ENCODE peak calls at places on chromosomes 2 and 18, in eight cellular contexts. A is fibroblast of mammary gland, H is right lobe of liver, Z is C1 segment of cervical spinal cord, P is A172, W is AG10803, Q is A549, J is hypothalamus. S is an unnamed sample.

GRCh38 chr2:149100739-149101699 is 62.5 kb downstream of the LYPD6B start:
- DNase-seq in P (no peak), A (no peak), H (peak), Q (no peak), J (no peak), Z (no peak), W (peak), S (peak)

GRCh38 chr2:45652090-45653050 is 895 bp downstream of the PRKCE start:
- DNase-seq in W (peak), Z (peak), J (peak), H (peak), A (peak), Q (peak), P (no peak), S (no peak)

GRCh38 chr2:33529771-33530481 is 53.5 kb downstream of the RASGRP3 start:
- DNase-seq in H (no peak), J (no peak), W (peak), P (peak), Q (peak), Z (no peak), A (peak), S (peak)

GRCh38 chr2:27701676-27702075 is 38.0 kb downstream of the SLC4A1AP start:
- DNase-seq in H (peak), A (no peak), Q (peak), P (no peak), J (no peak), W (peak), Z (no peak), S (peak)

GRCh38 chr18:42436366-42436765 is 481.3 kb downstream of the PIK3C3 start:
- DNase-seq in A (no peak), Q (no peak), W (no peak), Z (no peak), H (no peak), J (no peak), P (no peak), S (no peak)

GRCh38 chr2:75466708-75467311 is 93.9 kb downstream of the EVA1A start:
- DNase-seq in Z (no peak), P (peak), J (no peak), Q (peak), A (peak), W (peak), H (peak), S (peak)

GRCh38 chr18:45359275-45360009 is 255.8 kb upstream of the SLC14A2 start:
- DNase-seq in A (no peak), H (no peak), Z (no peak), W (no peak), P (no peak), Q (no peak), J (no peak), S (peak)

GRCh38 chr2:238403632-238404405 is 22.9 kb upstream of the ASB1 start:
- DNase-seq in A (no peak), Q (no peak), W (no peak), P (no peak), Z (no peak), H (peak), J (no peak), S (no peak)

GRCh38 chr2:204825054-204825453 is 279.8 kb downstream of the PARD3B start:
- DNase-seq in A (no peak), Q (no peak), H (no peak), Z (no peak), J (no peak), P (peak), W (no peak), S (no peak)

GRCh38 chr2:140997997-140998396 is 1132.8 kb downstream of the LRP1B start:
- DNase-seq in H (no peak), Z (no peak), W (peak), Q (no peak), A (no peak), P (no peak), J (no peak), S (no peak)

GRCh38 chr18:35616664-35617423 is 35.3 kb downstream of the GALNT1 start:
- DNase-seq in W (peak), P (peak), H (no peak), Z (peak), Q (peak), J (peak), A (peak), S (peak)

GRCh38 chr2:21165350-21165749 is 41.6 kb downstream of the TDRD15 start:
- DNase-seq in H (no peak), J (no peak), Z (no peak), Q (no peak), W (no peak), P (no peak), A (no peak), S (no peak)

GRCh38 chr18:62523631-62524442 is 1.0 kb downstream of the ZCCHC2 start:
- DNase-seq in W (peak), J (no peak), Q (peak), P (peak), A (peak), Z (peak), H (peak), S (peak)

GRCh38 chr2:203959265-203960034 is 22.9 kb downstream of the ICOS start:
- DNase-seq in W (peak), H (no peak), A (no peak), Q (no peak), P (no peak), Z (no peak), J (no peak), S (no peak)

GRCh38 chr18:3585656-3586509 is 135.9 kb downstream of the TGIF1 start:
- DNase-seq in H (peak), J (peak), P (peak), W (peak), A (peak), Q (peak), Z (peak), S (peak)

GRCh38 chr18:58373486-58373885 is 255.4 kb downstream of the ALPK2 start:
- DNase-seq in Z (no peak), W (no peak), A (no peak), P (no peak), J (no peak), H (no peak), Q (no peak), S (no peak)

GRCh38 chr2:53087282-53087882 is 680.2 kb upstream of the CHAC2 start:
- DNase-seq in P (peak), Q (no peak), A (peak), Z (no peak), J (no peak), W (peak), H (no peak), S (no peak)

GRCh38 chr2:159595410-159596046 is 20.8 kb downstream of the BAZ2B start:
- DNase-seq in W (no peak), Z (no peak), H (no peak), J (no peak), P (no peak), A (no peak), Q (no peak), S (no peak)

GRCh38 chr2:32289165-32290054 is 11.7 kb downstream of the YIPF4 start:
- DNase-seq in Z (no peak), J (no peak), Q (peak), H (no peak), A (peak), P (peak), W (peak), S (no peak)

GRCh38 chr2:69578201-69578555 is 65.4 kb downstream of the AAK1 start:
- DNase-seq in Z (no peak), P (no peak), W (no peak), A (no peak), J (no peak), H (no peak), Q (no peak), S (no peak)

GRCh38 chr2:241156997-241157441 is 6.8 kb downstream of the PPP1R7 start:
- DNase-seq in A (no peak), J (no peak), Q (no peak), Z (no peak), P (no peak), W (no peak), H (no peak), S (no peak)

GRCh38 chr2:143632751-143633374 is 503.6 kb downstream of the ARHGAP15 start:
- DNase-seq in J (no peak), H (no peak), P (no peak), W (no peak), A (no peak), Z (no peak), Q (no peak), S (no peak)

GRCh38 chr18:62384610-62385097 is 59.5 kb downstream of the TNFRSF11A start:
- DNase-seq in Q (peak), W (no peak), J (no peak), Z (no peak), H (no peak), A (no peak), P (no peak), S (no peak)

GRCh38 chr2:123518387-123518786 is 506.7 kb upstream of the CNTNAP5 start:
- DNase-seq in Q (no peak), P (no peak), Z (no peak), H (no peak), J (no peak), W (peak), A (peak), S (no peak)

GRCh38 chr18:43193336-43193735 is 77.9 kb upstream of the RIT2 start:
- DNase-seq in Q (no peak), P (no peak), Z (no peak), A (no peak), J (no peak), W (no peak), H (no peak), S (no peak)

GRCh38 chr2:7279421-7279949 is 362.3 kb downstream of the RNF144A start:
- DNase-seq in J (no peak), Q (no peak), H (no peak), W (no peak), P (no peak), A (no peak), Z (no peak), S (no peak)

GRCh38 chr2:71798266-71799012 is 345.1 kb downstream of the DYSF start:
- DNase-seq in W (peak), A (peak), Z (peak), P (peak), J (peak), Q (peak), H (peak), S (peak)